ENCODE peak calls at places on chromosome 3, in ten cellular contexts. B is HepG2, N is suprapubic skin, K is lower lobe of right lung, P is tibial artery, F is bronchial epithelial cell, E is mucosa of descending colon, D is cardiac muscle cell, I is adrenal gland, C is ascending aorta. Q is an unnamed sample. For H3K36me3, the result is how much of the 10 kb centered on the place peaks cover.

GRCh38 chr3:129195731-129196256 is 12.1 kb upstream of the CNBP start:
- DNase-seq in I (peak), F (peak), D (peak), P (peak), N (no peak), K (no peak), C (peak), B (peak), E (no peak), Q (peak)

GRCh38 chr3:188152660-188153497 is 1.1 kb upstream of the LPP start:
- DNase-seq in D (peak), N (peak), E (peak), F (peak), C (peak), I (peak), P (peak), K (peak), B (no peak), Q (no peak)

GRCh38 chr3:157494581-157495281 is 8.5 kb downstream of the VEPH1 start:
- DNase-seq in N (no peak), E (no peak), D (peak), F (no peak), C (no peak), P (no peak), K (no peak), I (no peak), B (no peak), Q (no peak)

GRCh38 chr3:192054881-192055280 is 593.9 kb downstream of the PYDC2 start:
- DNase-seq in F (peak), B (no peak), I (no peak), K (no peak), D (no peak), E (no peak), P (no peak), C (no peak), N (no peak), Q (no peak)

GRCh38 chr3:122000936-122001605 is 21.0 kb downstream of the ILDR1 start:
- DNase-seq in D (no peak), B (peak), K (no peak), E (no peak), N (no peak), P (no peak), F (no peak), I (no peak), C (no peak), Q (no peak)

GRCh38 chr3:172177046-172177445 is 137.7 kb downstream of the FNDC3B start:
- DNase-seq in P (no peak), I (no peak), E (no peak), K (no peak), B (no peak), N (no peak), F (no peak), D (peak), C (no peak), Q (no peak)

GRCh38 chr3:145557405-145557804 is 603.6 kb downstream of the PLOD2 start:
- DNase-seq in P (no peak), N (no peak), B (no peak), E (no peak), F (no peak), D (peak), K (no peak), I (no peak), C (no peak), Q (no peak)

GRCh38 chr3:13411186-13411860 is 8.8 kb downstream of the NUP210 start:
- DNase-seq in B (no peak), F (no peak), N (no peak), C (no peak), I (no peak), P (no peak), K (no peak), E (no peak), D (no peak), Q (no peak)

GRCh38 chr3:9600597-9600996 is 47.0 kb upstream of the LHFPL4 start:
- DNase-seq in C (peak), E (peak), F (no peak), I (peak), N (no peak), K (peak), P (no peak), D (peak), B (no peak), Q (no peak)

GRCh38 chr3:59074764-59075163 is 24.9 kb upstream of the CFAP20DC start:
- DNase-seq in E (no peak), B (no peak), C (no peak), F (no peak), K (no peak), N (no peak), I (no peak), D (no peak), P (no peak), Q (no peak)

GRCh38 chr3:69761896-69762789 is 22.9 kb downstream of the MITF start:
- DNase-seq in C (no peak), D (peak), F (peak), N (no peak), K (no peak), B (no peak), P (no peak), I (no peak), E (no peak), Q (no peak)

GRCh38 chr3:44069276-44069675 is 172.4 kb upstream of the TOPAZ1 start:
- DNase-seq in D (no peak), F (peak), B (no peak), K (no peak), C (no peak), E (no peak), P (no peak), I (no peak), N (no peak), Q (no peak)

GRCh38 chr3:42544492-42545283 is 37.1 kb downstream of the SEC22C start:
- DNase-seq in K (peak), D (no peak), N (no peak), B (peak), E (peak), P (peak), F (no peak), I (no peak), C (no peak), Q (no peak)
- TF ChIP-seq CTCF in K (peak), D (no peak), N (no peak), B (peak), E (no peak), P (peak), F (peak), I (peak), C (no peak), Q (no peak)

GRCh38 chr3:187041362-187042061 is 97.8 kb downstream of the RPL39L start:
- DNase-seq in B (peak), C (no peak), D (peak), I (no peak), P (no peak), E (no peak), F (peak), K (no peak), N (no peak), Q (no peak)
- H3K36me3 ChIP-seq in B (under half), C (under half), D (under half), I (under half), P (under half), E (under half), F (under half), K (under half), N (under half), Q (under half)

GRCh38 chr3:32340639-32341365 is 50.9 kb upstream of the CMTM7 start:
- DNase-seq in P (no peak), D (no peak), E (no peak), K (no peak), N (no peak), I (no peak), B (peak), F (no peak), C (no peak), Q (no peak)
- TF ChIP-seq CTCF in P (no peak), D (no peak), E (no peak), K (no peak), N (no peak), I (no peak), B (no peak), F (no peak), C (no peak), Q (no peak)

DNA sequence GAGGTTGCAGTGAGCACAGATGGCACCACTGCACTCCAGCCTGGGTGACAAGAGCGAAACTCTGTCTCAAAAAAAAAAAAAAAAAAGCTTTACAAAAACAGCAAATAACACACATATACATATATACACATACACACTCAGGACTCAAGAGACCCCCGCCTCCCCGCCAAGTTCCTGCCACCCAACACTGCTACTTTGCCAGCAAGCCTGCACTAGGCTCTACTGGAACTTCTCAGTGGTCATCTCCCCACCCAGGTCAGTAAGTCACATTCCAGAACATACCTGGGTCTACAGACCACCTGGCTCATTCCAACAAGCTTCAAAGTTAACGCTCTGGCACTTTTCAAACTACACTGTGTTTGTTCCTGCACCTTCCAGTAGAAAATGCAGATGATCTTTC is 62.3 kb downstream of the SENP2 start:
- DNase-seq in K (no peak), C (no peak), P (no peak), N (peak), D (no peak), I (no peak), E (no peak), B (no peak), F (no peak), Q (no peak)
- H3K36me3 ChIP-seq in K (under half), C (under half), P (under half), N (under half), D (half or more), I (under half), E (under half), B (half or more), F (under half), Q (half or more)

GRCh38 chr3:4687167-4687566 is 194.0 kb downstream of the ITPR1 start:
- DNase-seq in P (no peak), I (no peak), K (no peak), D (peak), F (peak), E (no peak), C (no peak), N (no peak), B (peak), Q (no peak)
- TF ChIP-seq CTCF in P (no peak), I (no peak), K (no peak), D (no peak), F (no peak), E (no peak), C (no peak), N (no peak), B (no peak), Q (no peak)

GRCh38 chr3:97384581-97384980 is 380.0 kb upstream of the ARL6 start:
- DNase-seq in F (no peak), C (no peak), D (no peak), N (no peak), E (no peak), B (no peak), K (no peak), I (no peak), P (no peak), Q (no peak)
- H3K36me3 ChIP-seq in F (under half), C (under half), D (under half), N (under half), E (under half), B (under half), K (under half), I (under half), P (under half), Q (under half)

DNA sequence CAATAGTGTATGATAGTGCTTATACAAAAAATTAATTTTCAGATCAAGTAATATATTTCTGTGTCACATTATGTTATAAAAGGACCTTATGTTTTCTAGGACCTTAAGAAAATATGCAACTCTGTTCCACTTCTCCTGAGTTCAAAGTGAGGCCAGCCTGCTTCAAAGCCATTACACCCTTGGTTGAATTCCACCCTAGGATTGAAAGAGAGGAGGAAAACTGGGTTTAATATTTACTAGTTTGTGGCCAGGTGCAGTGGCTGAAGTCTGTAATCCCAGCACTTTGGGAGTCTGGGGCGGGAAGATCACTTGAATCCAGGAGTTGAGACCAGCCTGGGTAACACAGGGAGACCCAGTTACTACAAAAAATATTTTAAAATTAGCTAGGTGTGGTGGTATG is 32.9 kb upstream of the NR1I2 start:
- DNase-seq in B (no peak), D (no peak), C (no peak), N (no peak), I (no peak), P (no peak), K (no peak), F (no peak), E (no peak), Q (no peak)
- TF ChIP-seq CTCF in B (no peak), D (no peak), C (no peak), N (no peak), I (no peak), P (no peak), K (no peak), F (no peak), E (no peak), Q (no peak)

GRCh38 chr3:185625784-185626183 is 39.7 kb downstream of the SENP2 start:
- DNase-seq in N (no peak), B (no peak), D (no peak), I (no peak), K (no peak), C (no peak), P (no peak), F (no peak), E (no peak), Q (no peak)
- H3K36me3 ChIP-seq in N (half or more), B (under half), D (half or more), I (under half), K (half or more), C (half or more), P (half or more), F (under half), E (under half), Q (half or more)

GRCh38 chr3:114600571-114600970 is 306.7 kb downstream of the TIGIT start:
- DNase-seq in K (no peak), I (no peak), F (no peak), D (no peak), P (no peak), C (no peak), B (no peak), E (no peak), N (no peak), Q (no peak)

GRCh38 chr3:114596147-114596546 is 302.3 kb downstream of the TIGIT start:
- DNase-seq in F (no peak), K (no peak), C (no peak), B (no peak), D (no peak), N (no peak), P (no peak), I (no peak), E (no peak), Q (no peak)

GRCh38 chr3:114595521-114596028 is 301.7 kb downstream of the TIGIT start:
- DNase-seq in B (peak), I (no peak), C (no peak), P (no peak), K (no peak), E (no peak), F (no peak), N (no peak), D (no peak), Q (no peak)

GRCh38 chr3:114597012-114597411 is 303.2 kb downstream of the TIGIT start:
- DNase-seq in K (no peak), I (no peak), E (no peak), B (no peak), N (no peak), C (no peak), P (no peak), F (no peak), D (peak), Q (no peak)
- TF ChIP-seq CTCF in K (no peak), I (no peak), E (no peak), B (no peak), N (no peak), C (no peak), P (no peak), F (no peak), D (peak), Q (no peak)